ENCODE peak calls at places on chromosome 20, in ten cellular contexts. E is GM18507; V is lower lobe of right lung; U is AG09319; K is cardiac fibroblast; C is EL; B is heart left ventricle; F is ELR; L is lung; D is activated naive CD4-positive, alpha-beta T cell. N is an unnamed sample.

GRCh38 chr20:57676517-57677322 is 33.1 kb downstream of the PMEPA1 start:
- DNase-seq in E (no peak), V (no peak), U (no peak), K (no peak), C (no peak), B (no peak), F (no peak), L (no peak), D (no peak), N (no peak)

GRCh38 chr20:47262365-47263013 is 94.0 kb downstream of the ZMYND8 start:
- DNase-seq in E (peak), V (no peak), U (no peak), K (no peak), C (no peak), B (no peak), F (no peak), L (no peak), D (no peak), N (no peak)

GRCh38 chr20:63498950-63499332 is at the start of gene EEF1A2:
- DNase-seq in E (no peak), V (no peak), U (no peak), K (no peak), C (no peak), B (peak), F (peak), L (no peak), D (peak), N (no peak)

GRCh38 chr20:48283470-48284110 is 498.3 kb upstream of the SULF2 start:
- DNase-seq in E (no peak), V (peak), U (peak), K (peak), C (peak), B (peak), F (peak), L (peak), D (no peak), N (peak)

GRCh38 chr20:21523895-21524294 is 10.0 kb upstream of the NKX2-2 start:
- DNase-seq in E (no peak), V (no peak), U (no peak), K (no peak), C (no peak), B (no peak), F (no peak), L (no peak), D (no peak), N (no peak)

GRCh38 chr20:45823949-45824835 is 2.9 kb downstream of the TNNC2 start:
- DNase-seq in E (no peak), V (peak), U (no peak), K (peak), C (peak), B (peak), F (peak), L (no peak), D (peak), N (no peak)

GRCh38 chr20:21235713-21236445 is 67.3 kb upstream of the XRN2 start:
- DNase-seq in E (peak), V (peak), U (peak), K (peak), C (peak), B (peak), F (peak), L (peak), D (peak), N (peak)

GRCh38 chr20:13288357-13288756 is 67.3 kb downstream of the ISM1 start:
- DNase-seq in E (no peak), V (no peak), U (no peak), K (no peak), C (no peak), B (no peak), F (no peak), L (no peak), D (no peak), N (no peak)

GRCh38 chr20:62533591-62534495 is 58.0 kb upstream of the GATA5 start:
- DNase-seq in E (no peak), V (no peak), U (no peak), K (no peak), C (no peak), B (no peak), F (no peak), L (no peak), D (no peak), N (no peak)

GRCh38 chr20:24017160-24017761 is 28.7 kb upstream of the GGTLC1 start:
- DNase-seq in E (no peak), V (no peak), U (no peak), K (peak), C (no peak), B (no peak), F (peak), L (no peak), D (no peak), N (no peak)